ENCODE peak calls at places on chromosomes 2 and 18, in five cellular contexts. One of them, this sample, is unnamed.

GRCh38 chr2:55232863-55233657 is 572 bp downstream of the RPS27A start:
- DNase-seq in H1: no peak
- DNase-seq in neuronal stem cell: no peak
- DNase-seq in H9: no peak
- DNase-seq in mesendoderm: peak; percentile 30
- DNase-seq in this sample: peak; percentile 21

GRCh38 chr18:39448942-39449341 is 1883.3 kb upstream of the CELF4 start:
- DNase-seq in H1: no peak
- DNase-seq in neuronal stem cell: no peak
- DNase-seq in H9: no peak
- DNase-seq in mesendoderm: no peak
- DNase-seq in this sample: peak; percentile 32

GRCh38 chr2:237628482-237629187 is 1.2 kb downstream of the LRRFIP1 start:
- DNase-seq in H1: no peak
- DNase-seq in neuronal stem cell: no peak
- DNase-seq in H9: no peak
- DNase-seq in mesendoderm: no peak
- DNase-seq in this sample: no peak

GRCh38 chr2:47119001-47119400 is 36.1 kb downstream of the STPG4 start:
- DNase-seq in H1: no peak
- DNase-seq in neuronal stem cell: no peak
- DNase-seq in H9: no peak
- DNase-seq in mesendoderm: no peak
- DNase-seq in this sample: peak; percentile 89

GRCh38 chr18:3281456-3282400 is 19.8 kb downstream of the MYL12B start:
- DNase-seq in H1: no peak
- DNase-seq in neuronal stem cell: peak; percentile 70
- DNase-seq in H9: no peak
- DNase-seq in mesendoderm: peak; percentile 79
- DNase-seq in this sample: peak; percentile 86

GRCh38 chr2:215764441-215765048 is 248.8 kb downstream of the MREG start:
- DNase-seq in H1: no peak
- DNase-seq in neuronal stem cell: no peak
- DNase-seq in H9: no peak
- DNase-seq in mesendoderm: no peak
- DNase-seq in this sample: peak; percentile 90

GRCh38 chr2:235669983-235670962 is 176.4 kb downstream of the AGAP1 start:
- DNase-seq in H1: no peak
- DNase-seq in neuronal stem cell: peak; percentile 62
- DNase-seq in H9: peak; percentile 62
- DNase-seq in mesendoderm: peak; percentile 83
- DNase-seq in this sample: peak; percentile 81

GRCh38 chr2:172928754-172929153 is 146.9 kb upstream of the MAP3K20 start:
- DNase-seq in H1: no peak
- DNase-seq in neuronal stem cell: no peak
- DNase-seq in H9: no peak
- DNase-seq in mesendoderm: no peak
- DNase-seq in this sample: peak; percentile 92

GRCh38 chr18:26438980-26439379 is 109.4 kb downstream of the KCTD1 start:
- DNase-seq in H1: no peak
- DNase-seq in neuronal stem cell: no peak
- DNase-seq in H9: no peak
- DNase-seq in mesendoderm: no peak
- DNase-seq in this sample: no peak

GRCh38 chr18:79424008-79424565 is 28.4 kb downstream of the NFATC1 start:
- DNase-seq in H1: no peak
- DNase-seq in neuronal stem cell: no peak
- DNase-seq in H9: no peak
- DNase-seq in mesendoderm: no peak
- DNase-seq in this sample: no peak

GRCh38 chr2:8288206-8288605 is 393.6 kb upstream of the ID2 start:
- DNase-seq in H1: no peak
- DNase-seq in neuronal stem cell: no peak
- DNase-seq in H9: no peak
- DNase-seq in mesendoderm: no peak
- DNase-seq in this sample: no peak

GRCh38 chr2:238950551-238950950 is 102.7 kb downstream of the TWIST2 start:
- DNase-seq in H1: no peak
- DNase-seq in neuronal stem cell: no peak
- DNase-seq in H9: peak; percentile 28
- DNase-seq in mesendoderm: no peak
- DNase-seq in this sample: no peak

GRCh38 chr2:238948765-238949641 is 101.1 kb downstream of the TWIST2 start:
- DNase-seq in H1: no peak
- DNase-seq in neuronal stem cell: no peak
- DNase-seq in H9: peak; percentile 9
- DNase-seq in mesendoderm: no peak
- DNase-seq in this sample: peak; percentile 67

GRCh38 chr2:238954841-238955521 is 107.1 kb downstream of the TWIST2 start:
- DNase-seq in H1: no peak
- DNase-seq in neuronal stem cell: no peak
- DNase-seq in H9: peak; percentile 56
- DNase-seq in mesendoderm: no peak
- DNase-seq in this sample: peak; percentile 58

GRCh38 chr2:238949710-238950345 is 101.9 kb downstream of the TWIST2 start:
- DNase-seq in H1: no peak
- DNase-seq in neuronal stem cell: no peak
- DNase-seq in H9: peak; percentile 16
- DNase-seq in mesendoderm: no peak
- DNase-seq in this sample: no peak

DNA sequence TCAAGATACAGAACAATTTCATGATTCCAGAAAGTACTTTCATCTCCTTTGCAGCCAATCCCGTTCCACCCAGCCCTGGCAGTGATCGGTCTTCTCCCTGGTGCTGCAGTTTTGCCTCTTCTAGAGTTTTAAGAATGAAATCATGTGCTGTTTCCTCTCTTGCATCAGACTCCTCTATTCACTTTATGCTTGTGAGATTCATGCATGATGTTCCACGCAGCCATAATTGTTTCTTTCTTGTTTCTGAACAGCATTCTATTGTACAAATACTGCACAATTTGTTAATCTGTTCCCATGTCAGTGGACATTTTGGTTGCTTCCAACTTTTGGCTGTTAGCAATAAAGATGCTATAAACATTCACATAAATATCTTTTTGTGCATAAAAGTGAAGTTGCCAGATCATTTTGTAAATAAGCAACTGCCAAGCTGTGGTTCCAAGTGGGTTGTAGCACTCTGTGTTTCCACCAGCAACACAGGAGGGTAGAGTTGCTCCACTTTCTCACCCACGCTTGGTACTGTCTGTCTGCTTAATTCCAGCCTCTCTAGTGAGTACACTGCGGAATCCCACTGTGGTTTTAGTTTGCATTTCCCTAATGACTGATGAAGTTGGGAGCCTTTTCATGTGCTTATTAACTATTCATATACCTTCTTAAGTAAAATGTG is 104.5 kb downstream of the TWIST2 start:
- DNase-seq in H1: no peak
- DNase-seq in neuronal stem cell: no peak
- DNase-seq in H9: peak; percentile 10
- DNase-seq in mesendoderm: no peak
- DNase-seq in this sample: peak; percentile 41
- H2BK15ac ChIP-seq in H1: no peak overlapping the region
- H2BK15ac ChIP-seq in neuronal stem cell: no peak overlapping the region
- H2BK15ac ChIP-seq in H9: no peak overlapping the region
- H2BK15ac ChIP-seq in mesendoderm: no peak overlapping the region
- H2BK15ac ChIP-seq in this sample: peak overlapping the region; percentile 49

GRCh38 chr2:562391-563364 is 114.5 kb downstream of the TMEM18 start:
- DNase-seq in H1: no peak
- DNase-seq in neuronal stem cell: no peak
- DNase-seq in H9: no peak
- DNase-seq in mesendoderm: no peak
- DNase-seq in this sample: no peak
- H2BK15ac ChIP-seq in H1: no peak overlapping the region
- H2BK15ac ChIP-seq in neuronal stem cell: peak overlapping the region; percentile 96
- H2BK15ac ChIP-seq in H9: no peak overlapping the region
- H2BK15ac ChIP-seq in mesendoderm: no peak overlapping the region
- H2BK15ac ChIP-seq in this sample: no peak overlapping the region

GRCh38 chr2:64222942-64223511 is 78.8 kb upstream of the PELI1 start:
- DNase-seq in H1: no peak
- DNase-seq in neuronal stem cell: no peak
- DNase-seq in H9: no peak
- DNase-seq in mesendoderm: no peak
- DNase-seq in this sample: no peak

GRCh38 chr2:64227603-64228125 is 83.4 kb upstream of the PELI1 start:
- DNase-seq in H1: no peak
- DNase-seq in neuronal stem cell: no peak
- DNase-seq in H9: no peak
- DNase-seq in mesendoderm: no peak
- DNase-seq in this sample: no peak

GRCh38 chr2:64226611-64227010 is 82.4 kb upstream of the PELI1 start:
- DNase-seq in H1: no peak
- DNase-seq in neuronal stem cell: no peak
- DNase-seq in H9: no peak
- DNase-seq in mesendoderm: no peak
- DNase-seq in this sample: no peak

GRCh38 chr2:64228126-64228678 is 84.0 kb upstream of the PELI1 start:
- DNase-seq in H1: peak; percentile 86
- DNase-seq in neuronal stem cell: peak; percentile 84
- DNase-seq in H9: peak; percentile 97
- DNase-seq in mesendoderm: peak; percentile 98
- DNase-seq in this sample: peak; percentile 53

GRCh38 chr2:64225491-64225890 is 81.3 kb upstream of the PELI1 start:
- DNase-seq in H1: no peak
- DNase-seq in neuronal stem cell: no peak
- DNase-seq in H9: no peak
- DNase-seq in mesendoderm: peak; percentile 39
- DNase-seq in this sample: no peak
- H2BK15ac ChIP-seq in H1: peak overlapping the region; percentile 47
- H2BK15ac ChIP-seq in neuronal stem cell: no peak overlapping the region
- H2BK15ac ChIP-seq in H9: no peak overlapping the region
- H2BK15ac ChIP-seq in mesendoderm: no peak overlapping the region
- H2BK15ac ChIP-seq in this sample: no peak overlapping the region

DNA sequence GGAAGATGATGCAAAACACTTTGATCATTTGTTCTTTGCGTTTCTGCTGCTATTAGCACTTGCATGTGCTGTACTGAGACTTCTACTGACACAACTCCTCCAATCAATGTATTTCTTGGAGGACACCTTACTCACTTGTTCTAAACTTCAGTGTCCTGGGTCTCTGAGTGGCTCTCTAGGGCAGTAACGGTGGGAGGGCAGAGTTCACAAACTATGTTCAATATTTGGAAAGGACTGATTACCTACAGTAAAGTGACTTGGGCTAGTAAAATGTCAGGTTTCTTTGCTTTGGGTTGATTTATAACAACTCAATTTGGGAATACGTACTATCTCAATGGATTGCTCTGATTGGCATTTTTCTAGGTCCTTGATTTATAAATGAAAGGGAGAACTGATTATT is 49.3 kb upstream of the PAX8 start:
- DNase-seq in H1: no peak
- DNase-seq in neuronal stem cell: no peak
- DNase-seq in H9: no peak
- DNase-seq in mesendoderm: no peak
- DNase-seq in this sample: no peak
- H2BK15ac ChIP-seq in H1: no peak overlapping the region
- H2BK15ac ChIP-seq in neuronal stem cell: no peak overlapping the region
- H2BK15ac ChIP-seq in H9: no peak overlapping the region
- H2BK15ac ChIP-seq in mesendoderm: no peak overlapping the region
- H2BK15ac ChIP-seq in this sample: no peak overlapping the region

GRCh38 chr2:60548844-60549243 is 4.6 kb downstream of the BCL11A start:
- DNase-seq in H1: no peak
- DNase-seq in neuronal stem cell: no peak
- DNase-seq in H9: no peak
- DNase-seq in mesendoderm: no peak
- DNase-seq in this sample: no peak

GRCh38 chr2:60550984-60551240 is 2.5 kb downstream of the BCL11A start:
- DNase-seq in H1: no peak
- DNase-seq in neuronal stem cell: no peak
- DNase-seq in H9: no peak
- DNase-seq in mesendoderm: no peak
- DNase-seq in this sample: no peak

GRCh38 chr2:60549250-60550150 is 4.0 kb downstream of the BCL11A start:
- DNase-seq in H1: no peak
- DNase-seq in neuronal stem cell: no peak
- DNase-seq in H9: no peak
- DNase-seq in mesendoderm: peak; percentile 77
- DNase-seq in this sample: no peak

GRCh38 chr2:60551241-60552095 is 2.0 kb downstream of the BCL11A start:
- DNase-seq in H1: no peak
- DNase-seq in neuronal stem cell: no peak
- DNase-seq in H9: peak; percentile 63
- DNase-seq in mesendoderm: peak; percentile 79
- DNase-seq in this sample: no peak

DNA sequence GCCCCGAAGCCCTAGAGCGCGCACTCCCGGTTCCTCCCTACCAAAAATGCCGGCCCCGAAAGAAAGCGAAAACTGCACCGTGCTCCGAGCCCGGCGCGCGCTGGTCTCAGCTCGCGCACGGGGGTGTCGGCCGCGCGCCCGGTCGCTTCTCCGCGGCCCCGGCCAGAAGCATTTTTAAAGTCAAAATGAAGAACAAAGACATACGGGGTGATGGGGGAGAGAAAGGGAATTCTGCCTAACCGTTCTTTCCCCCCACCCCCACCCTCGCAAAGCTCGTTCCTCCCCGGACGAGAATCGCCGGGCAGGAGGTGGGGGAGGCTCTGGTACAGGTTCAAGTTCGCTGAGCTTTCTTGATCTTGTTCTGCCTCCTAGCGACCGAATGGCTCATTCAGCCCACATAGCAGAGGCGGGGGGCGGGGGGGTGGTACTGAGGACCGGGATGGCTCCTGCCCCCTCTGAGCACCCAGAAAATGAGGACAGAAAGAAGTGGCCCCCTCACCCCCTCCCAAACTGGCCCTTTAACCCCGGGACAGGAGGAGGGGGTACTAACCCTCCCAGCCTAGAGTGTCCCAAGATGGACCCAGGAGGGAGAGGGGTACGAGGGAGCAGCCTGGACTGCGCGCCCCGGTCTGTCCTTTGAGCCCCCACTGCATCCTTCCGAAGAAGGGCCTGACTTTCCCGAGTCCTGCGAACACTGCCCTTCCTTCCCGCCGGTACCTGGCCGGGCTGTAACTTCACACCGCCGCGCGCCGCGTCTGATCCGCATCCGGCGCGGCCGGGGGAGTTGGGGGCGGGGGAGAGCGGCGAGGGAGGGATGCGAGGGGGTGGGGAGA is 3.1 kb downstream of the BCL11A start:
- DNase-seq in H1: no peak
- DNase-seq in neuronal stem cell: no peak
- DNase-seq in H9: peak; percentile 84
- DNase-seq in mesendoderm: peak; percentile 97
- DNase-seq in this sample: peak; percentile 82
- H2BK15ac ChIP-seq in H1: no peak overlapping the region
- H2BK15ac ChIP-seq in neuronal stem cell: no peak overlapping the region
- H2BK15ac ChIP-seq in H9: no peak overlapping the region
- H2BK15ac ChIP-seq in mesendoderm: no peak overlapping the region
- H2BK15ac ChIP-seq in this sample: no peak overlapping the region

This sample was measured in IMR-90.